ENCODE peak calls at places on chromosomes 1 and 21, in five cellular contexts. One of them, this sample, is unnamed.

GRCh38 chr21:38140192-38140905 is 116.4 kb upstream of the KCNJ15 start:
- DNase-seq in trophoblast cell: peak; percentile 49
- DNase-seq in IMR-90: peak; percentile 25
- DNase-seq in H9: no peak
- DNase-seq in H1: no peak
- DNase-seq in this sample: no peak

GRCh38 chr1:11434506-11434905 is 44.4 kb upstream of the DISP3 start:
- DNase-seq in IMR-90: no peak
- DNase-seq in trophoblast cell: no peak
- DNase-seq in H9: no peak
- DNase-seq in H1: no peak
- DNase-seq in this sample: no peak

GRCh38 chr1:11342677-11343076 is 69.7 kb downstream of the UBIAD1 start:
- DNase-seq in H1: no peak
- DNase-seq in trophoblast cell: no peak
- DNase-seq in H9: no peak
- DNase-seq in IMR-90: no peak
- DNase-seq in this sample: no peak

GRCh38 chr1:107442545-107442944 is 301.7 kb downstream of the NTNG1 start:
- DNase-seq in H9: no peak
- DNase-seq in H1: no peak
- DNase-seq in trophoblast cell: no peak
- DNase-seq in IMR-90: no peak
- DNase-seq in this sample: no peak

GRCh38 chr21:37983336-37984095 is 67.3 kb upstream of the KCNJ6 start:
- DNase-seq in IMR-90: no peak
- DNase-seq in H9: no peak
- DNase-seq in trophoblast cell: peak; percentile 12
- DNase-seq in H1: no peak
- DNase-seq in this sample: no peak

GRCh38 chr21:46435786-46436227 is 22.9 kb upstream of the DIP2A start:
- DNase-seq in trophoblast cell: no peak
- DNase-seq in H1: no peak
- DNase-seq in H9: peak; percentile 47
- DNase-seq in IMR-90: no peak
- DNase-seq in this sample: no peak

GRCh38 chr1:93448292-93448982 is 519 bp downstream of the FNBP1L start:
- DNase-seq in H9: peak; percentile 66
- DNase-seq in trophoblast cell: peak; percentile 21
- DNase-seq in IMR-90: no peak
- DNase-seq in H1: peak; percentile 82
- DNase-seq in this sample: peak; percentile 68

GRCh38 chr1:236627717-236628116 is 23.4 kb upstream of the HEATR1 start:
- DNase-seq in H1: no peak
- DNase-seq in trophoblast cell: no peak
- DNase-seq in IMR-90: no peak
- DNase-seq in H9: no peak
- DNase-seq in this sample: no peak

GRCh38 chr1:173095632-173096031 is 44.9 kb upstream of the TNFSF18 start:
- DNase-seq in H1: no peak
- DNase-seq in H9: no peak
- DNase-seq in IMR-90: peak; percentile 89
- DNase-seq in trophoblast cell: no peak
- DNase-seq in this sample: no peak

GRCh38 chr1:204326891-204327290 is 32.8 kb downstream of the PLEKHA6 start:
- DNase-seq in trophoblast cell: no peak
- DNase-seq in IMR-90: peak; percentile 55
- DNase-seq in H1: no peak
- DNase-seq in H9: no peak
- DNase-seq in this sample: no peak

GRCh38 chr1:106608836-106609235 is 447.6 kb upstream of the PRMT6 start:
- DNase-seq in H9: no peak
- DNase-seq in trophoblast cell: no peak
- DNase-seq in IMR-90: no peak
- DNase-seq in H1: no peak
- DNase-seq in this sample: no peak

GRCh38 chr1:223815865-223816264 is 29.9 kb downstream of the TP53BP2 start:
- DNase-seq in H9: no peak
- DNase-seq in IMR-90: peak; percentile 39
- DNase-seq in trophoblast cell: peak; percentile 35
- DNase-seq in H1: no peak
- DNase-seq in this sample: no peak

GRCh38 chr1:23684415-23684814 is 7.2 kb upstream of the RPL11 start:
- DNase-seq in IMR-90: no peak
- DNase-seq in trophoblast cell: no peak
- DNase-seq in H9: no peak
- DNase-seq in H1: no peak
- DNase-seq in this sample: no peak

GRCh38 chr1:205240118-205240517 is 12.4 kb downstream of the TMCC2 start:
- DNase-seq in trophoblast cell: no peak
- DNase-seq in IMR-90: no peak
- DNase-seq in H1: no peak
- DNase-seq in H9: no peak
- DNase-seq in this sample: no peak

GRCh38 chr21:36337099-36337509 is 17.1 kb downstream of the MORC3 start:
- DNase-seq in IMR-90: peak; percentile 78
- DNase-seq in H1: no peak
- DNase-seq in H9: no peak
- DNase-seq in trophoblast cell: peak; percentile 10
- DNase-seq in this sample: no peak

GRCh38 chr1:147246910-147247655 is 4.6 kb downstream of the CHD1L start:
- DNase-seq in H1: no peak
- DNase-seq in H9: no peak
- DNase-seq in trophoblast cell: no peak
- DNase-seq in IMR-90: no peak
- DNase-seq in this sample: no peak

GRCh38 chr1:24899581-24900485 is 30.2 kb downstream of the RUNX3 start:
- DNase-seq in trophoblast cell: no peak
- DNase-seq in IMR-90: no peak
- DNase-seq in H9: no peak
- DNase-seq in H1: peak; percentile 41
- DNase-seq in this sample: no peak

GRCh38 chr1:186843261-186843660 is 14.5 kb downstream of the PLA2G4A start:
- DNase-seq in IMR-90: no peak
- DNase-seq in H1: no peak
- DNase-seq in H9: no peak
- DNase-seq in trophoblast cell: no peak
- DNase-seq in this sample: no peak

GRCh38 chr1:207279683-207280082 is 41.8 kb upstream of the CD55 start:
- DNase-seq in H9: no peak
- DNase-seq in trophoblast cell: no peak
- DNase-seq in IMR-90: no peak
- DNase-seq in H1: no peak
- DNase-seq in this sample: no peak

GRCh38 chr1:7513081-7513480 is 258.0 kb upstream of the VAMP3 start:
- DNase-seq in H9: no peak
- DNase-seq in H1: no peak
- DNase-seq in IMR-90: peak; percentile 51
- DNase-seq in trophoblast cell: no peak
- DNase-seq in this sample: no peak

GRCh38 chr1:106063510-106063909 is 993.0 kb upstream of the PRMT6 start:
- DNase-seq in H9: no peak
- DNase-seq in trophoblast cell: no peak
- DNase-seq in IMR-90: no peak
- DNase-seq in H1: no peak
- DNase-seq in this sample: no peak

GRCh38 chr1:201941420-201942128 is 4.8 kb downstream of the LMOD1 start:
- DNase-seq in H1: peak; percentile 83
- DNase-seq in IMR-90: no peak
- DNase-seq in trophoblast cell: no peak
- DNase-seq in H9: peak; percentile 95
- DNase-seq in this sample: peak; percentile 90

GRCh38 chr1:239858058-239858457 is 233.6 kb upstream of the FMN2 start:
- DNase-seq in H1: no peak
- DNase-seq in H9: no peak
- DNase-seq in trophoblast cell: no peak
- DNase-seq in IMR-90: no peak
- DNase-seq in this sample: peak; percentile 79

GRCh38 chr1:66711420-66711819 is 40.8 kb upstream of the DYNLT5 start:
- DNase-seq in H1: no peak
- DNase-seq in trophoblast cell: no peak
- DNase-seq in IMR-90: no peak
- DNase-seq in H9: no peak
- DNase-seq in this sample: no peak

GRCh38 chr1:176843352-176844297 is 320.9 kb downstream of the ASTN1 start:
- DNase-seq in H9: no peak
- DNase-seq in H1: no peak
- DNase-seq in IMR-90: peak; percentile 41
- DNase-seq in trophoblast cell: no peak
- DNase-seq in this sample: peak; percentile 43

GRCh38 chr21:45155910-45156309 is 81.5 kb downstream of the ADARB1 start:
- DNase-seq in H1: peak; percentile 4
- DNase-seq in trophoblast cell: no peak
- DNase-seq in H9: peak; percentile 12
- DNase-seq in IMR-90: no peak
- DNase-seq in this sample: no peak
- H3K4me2 ChIP-seq in H1: no peak overlapping the region
- H3K4me2 ChIP-seq in trophoblast cell: no peak overlapping the region
- H3K4me2 ChIP-seq in H9: no peak overlapping the region
- H3K4me2 ChIP-seq in IMR-90: no peak overlapping the region
- H3K4me2 ChIP-seq in this sample: no peak overlapping the region

GRCh38 chr1:162632743-162633326 is 571 bp downstream of the DDR2 start:
- DNase-seq in trophoblast cell: no peak
- DNase-seq in IMR-90: peak; percentile 49
- DNase-seq in H9: no peak
- DNase-seq in H1: no peak
- DNase-seq in this sample: no peak

GRCh38 chr1:162633327-162633762 is 1.1 kb downstream of the DDR2 start:
- DNase-seq in trophoblast cell: no peak
- DNase-seq in IMR-90: peak; percentile 59
- DNase-seq in H9: no peak
- DNase-seq in H1: no peak
- DNase-seq in this sample: no peak

GRCh38 chr1:162629651-162630050 is 2.6 kb upstream of the DDR2 start:
- DNase-seq in IMR-90: peak; percentile 81
- DNase-seq in trophoblast cell: no peak
- DNase-seq in H9: no peak
- DNase-seq in H1: no peak
- DNase-seq in this sample: no peak

GRCh38 chr1:162631546-162632233 is 574 bp upstream of the DDR2 start:
- DNase-seq in H9: no peak
- DNase-seq in IMR-90: peak; percentile 77
- DNase-seq in H1: no peak
- DNase-seq in trophoblast cell: no peak
- DNase-seq in this sample: no peak

GRCh38 chr1:162632234-162632666 is at the start of gene DDR2:
- DNase-seq in trophoblast cell: no peak
- DNase-seq in H9: no peak
- DNase-seq in IMR-90: peak; percentile 96
- DNase-seq in H1: no peak
- DNase-seq in this sample: no peak
- H2BK120ac ChIP-seq in trophoblast cell: no peak within 1 kb of the TSS
- H2BK120ac ChIP-seq in H9: no peak within 1 kb of the TSS
- H2BK120ac ChIP-seq in IMR-90: peak within 1 kb of the TSS; percentile 96
- H2BK120ac ChIP-seq in H1: no peak within 1 kb of the TSS
- H2BK120ac ChIP-seq in this sample: no peak within 1 kb of the TSS

GRCh38 chr1:244165021-244165420 is 113.9 kb downstream of the ZBTB18 start:
- DNase-seq in trophoblast cell: no peak
- DNase-seq in H9: no peak
- DNase-seq in H1: no peak
- DNase-seq in IMR-90: no peak
- DNase-seq in this sample: no peak

GRCh38 chr1:244164563-244164890 is 113.4 kb downstream of the ZBTB18 start:
- DNase-seq in IMR-90: no peak
- DNase-seq in H1: no peak
- DNase-seq in trophoblast cell: no peak
- DNase-seq in H9: no peak
- DNase-seq in this sample: no peak

GRCh38 chr1:244161111-244161510 is 110.0 kb downstream of the ZBTB18 start:
- DNase-seq in H1: no peak
- DNase-seq in trophoblast cell: no peak
- DNase-seq in IMR-90: no peak
- DNase-seq in H9: no peak
- DNase-seq in this sample: no peak

GRCh38 chr1:244163861-244164562 is 112.9 kb downstream of the ZBTB18 start:
- DNase-seq in H9: peak; percentile 55
- DNase-seq in H1: no peak
- DNase-seq in trophoblast cell: peak; percentile 77
- DNase-seq in IMR-90: peak; percentile 98
- DNase-seq in this sample: no peak

DNA sequence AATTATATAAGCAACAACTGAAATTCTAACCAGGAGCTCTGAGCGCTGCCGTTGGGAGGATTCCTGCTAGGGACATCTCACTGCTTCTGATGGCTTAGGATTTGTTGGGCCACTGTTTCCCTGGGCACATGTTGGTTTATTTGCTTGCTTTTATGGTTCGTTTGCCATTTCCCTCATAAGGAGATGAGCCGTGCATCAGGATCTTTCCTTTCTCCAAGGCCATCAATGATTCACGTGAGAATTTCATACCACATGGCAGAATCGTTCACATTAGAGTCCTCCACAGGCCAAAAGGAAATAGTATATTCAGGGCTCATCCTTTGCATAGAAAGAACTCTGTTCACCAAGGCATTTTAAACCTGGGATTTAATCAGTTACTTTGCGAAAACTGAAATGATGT is 112.0 kb downstream of the ZBTB18 start:
- DNase-seq in H1: no peak
- DNase-seq in IMR-90: peak; percentile 69
- DNase-seq in H9: no peak
- DNase-seq in trophoblast cell: no peak
- DNase-seq in this sample: no peak
- H3K4me2 ChIP-seq in H1: no peak overlapping the region
- H3K4me2 ChIP-seq in IMR-90: no peak overlapping the region
- H3K4me2 ChIP-seq in H9: no peak overlapping the region
- H3K4me2 ChIP-seq in trophoblast cell: no peak overlapping the region
- H3K4me2 ChIP-seq in this sample: no peak overlapping the region

GRCh38 chr1:200415227-200415626 is 5.4 kb upstream of the ZNF281 start:
- DNase-seq in IMR-90: no peak
- DNase-seq in trophoblast cell: no peak
- DNase-seq in H1: no peak
- DNase-seq in H9: no peak
- DNase-seq in this sample: no peak

GRCh38 chr1:200410566-200410878 is 686 bp upstream of the ZNF281 start:
- DNase-seq in H9: peak; percentile 75
- DNase-seq in IMR-90: no peak
- DNase-seq in trophoblast cell: peak; percentile 26
- DNase-seq in H1: no peak
- DNase-seq in this sample: no peak

GRCh38 chr1:200411406-200412257 is 1.8 kb upstream of the ZNF281 start:
- DNase-seq in H1: peak; percentile 80
- DNase-seq in IMR-90: no peak
- DNase-seq in trophoblast cell: no peak
- DNase-seq in H9: peak; percentile 93
- DNase-seq in this sample: no peak

GRCh38 chr1:200415693-200416593 is 6.1 kb upstream of the ZNF281 start:
- DNase-seq in H9: no peak
- DNase-seq in IMR-90: peak; percentile 98
- DNase-seq in H1: no peak
- DNase-seq in trophoblast cell: peak; percentile 81
- DNase-seq in this sample: no peak

DNA sequence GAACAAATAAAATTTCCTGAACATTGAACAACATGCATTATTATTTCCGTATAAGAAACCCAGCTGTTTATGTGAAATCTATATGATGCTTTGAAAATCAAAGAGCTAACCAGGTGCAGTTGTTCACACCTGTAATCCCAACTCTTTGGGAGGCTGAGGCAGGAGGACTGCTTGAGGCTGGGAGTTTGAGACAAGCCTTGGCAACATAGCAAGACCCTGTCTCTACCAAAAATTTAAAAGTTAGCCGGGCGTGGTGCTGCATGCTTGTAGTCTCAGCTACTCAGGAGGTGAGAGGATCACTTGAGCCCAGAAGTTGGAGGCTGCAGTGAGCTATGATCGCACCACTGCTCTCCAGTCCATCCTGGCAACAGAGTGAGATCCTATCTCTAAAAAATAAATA is 4.8 kb upstream of the ZNF281 start:
- DNase-seq in trophoblast cell: no peak
- DNase-seq in IMR-90: no peak
- DNase-seq in H9: no peak
- DNase-seq in H1: no peak
- DNase-seq in this sample: no peak
- H2BK120ac ChIP-seq in trophoblast cell: no peak overlapping the region
- H2BK120ac ChIP-seq in IMR-90: peak overlapping the region; percentile 96
- H2BK120ac ChIP-seq in H9: no peak overlapping the region
- H2BK120ac ChIP-seq in H1: no peak overlapping the region
- H2BK120ac ChIP-seq in this sample: no peak overlapping the region

This sample was measured in neuronal stem cell.